ENCODE peak calls at places on chromosomes 4 and X, in five cellular contexts. K is stimulated activated CD8-positive, alpha-beta memory T cell treated with anti-CD3 and anti-CD28 coated beads, Interleukin-4, amount 100 ng/mL, for 4 hours; A is astrocyte of the hippocampus; G is AG20443; I is NCI-H460. T is an unnamed sample.

GRCh38 chr4:126341927-126342326 is 1027.2 kb downstream of the FAT4 start:
- DNase-seq in G (no peak), I (no peak), K (no peak), A (no peak), T (no peak)

GRCh38 chr4:108146346-108146745 is 22.4 kb downstream of the LEF1 start:
- DNase-seq in K (no peak), I (no peak), A (no peak), G (no peak), T (no peak)

GRCh38 chr4:80043534-80043933 is 29.5 kb downstream of the ANTXR2 start:
- DNase-seq in I (no peak), K (no peak), A (peak), G (no peak), T (no peak)

GRCh38 chr4:106494066-106494465 is 125.5 kb upstream of the GIMD1 start:
- DNase-seq in K (no peak), A (no peak), I (no peak), G (peak), T (no peak)

GRCh38 chr4:94508841-94509240 is 57.1 kb downstream of the PDLIM5 start:
- DNase-seq in I (no peak), K (no peak), G (no peak), A (no peak), T (no peak)

GRCh38 chr4:10554694-10555093 is 97.5 kb upstream of the ZNF518B start:
- DNase-seq in K (no peak), G (peak), A (peak), I (peak), T (peak)

GRCh38 chrX:46687619-46688018 is 71.3 kb downstream of the SLC9A7 start:
- DNase-seq in I (no peak), G (no peak), A (no peak), K (no peak), T (no peak)

GRCh38 chrX:54447461-54447860 is 7.3 kb downstream of the TSR2 start:
- DNase-seq in K (no peak), G (no peak), I (no peak), A (peak), T (no peak)

GRCh38 chr4:98976716-98977115 is 18.8 kb upstream of the METAP1 start:
- DNase-seq in A (peak), K (no peak), I (no peak), G (no peak), T (no peak)

GRCh38 chr4:185481390-185481789 is 9.9 kb upstream of the CCDC110 start:
- DNase-seq in K (no peak), G (no peak), A (no peak), I (no peak), T (no peak)

GRCh38 chrX:134484039-134484438 is 24.1 kb downstream of the HPRT1 start:
- DNase-seq in G (peak), A (peak), K (no peak), I (peak), T (no peak)

GRCh38 chrX:39731735-39732134 is 366.0 kb downstream of the BCOR start:
- DNase-seq in K (no peak), G (no peak), A (no peak), I (no peak), T (no peak)

GRCh38 chr4:145507636-145508035 is 26.0 kb downstream of the SMAD1 start:
- DNase-seq in A (peak), I (no peak), G (no peak), K (no peak), T (no peak)

GRCh38 chr4:7781361-7781760 is 158.3 kb downstream of the AFAP1 start:
- DNase-seq in G (peak), K (no peak), A (peak), I (no peak), T (no peak)

GRCh38 chrX:65821721-65822496 is 154.5 kb downstream of the MSN start:
- DNase-seq in G (no peak), A (peak), I (no peak), K (no peak), T (no peak)

GRCh38 chr4:108010167-108010566 is 20.5 kb downstream of the HADH start:
- DNase-seq in K (no peak), A (peak), G (peak), I (no peak), T (no peak)

GRCh38 chr4:142358656-142359055 is 487.4 kb downstream of the INPP4B start:
- DNase-seq in K (no peak), A (no peak), G (no peak), I (no peak), T (no peak)

GRCh38 chr4:13481569-13481968 is 2.6 kb downstream of the RAB28 start:
- DNase-seq in G (no peak), K (no peak), I (no peak), A (peak), T (no peak)

GRCh38 chrX:55357236-55357635 is 92.5 kb upstream of the PAGE3 start:
- DNase-seq in A (no peak), K (no peak), G (no peak), I (no peak), T (no peak)

GRCh38 chr4:78155616-78156105 is 98.5 kb downstream of the FRAS1 start:
- DNase-seq in A (peak), G (peak), K (no peak), I (no peak), T (no peak)

GRCh38 chr4:8840006-8840793 is 31.4 kb downstream of the HMX1 start:
- DNase-seq in I (no peak), G (no peak), A (no peak), K (no peak), T (no peak)

GRCh38 chr4:102598759-102599379 is 97.7 kb downstream of the NFKB1 start:
- DNase-seq in I (no peak), K (no peak), A (no peak), G (no peak), T (no peak)

GRCh38 chrX:40394302-40394701 is 186.5 kb upstream of the ATP6AP2 start:
- DNase-seq in K (no peak), I (no peak), A (no peak), G (no peak), T (no peak)

GRCh38 chrX:105463483-105463882 is 243.0 kb upstream of the TEX13A start:
- DNase-seq in A (no peak), I (no peak), K (no peak), G (no peak), T (no peak)